ENCODE peak calls at places on chromosomes 12 and 14, in seven cellular contexts. U is pons; L is activated T-cell treated with anti-CD3 and anti-CD28 coated beads for 48 hours; H is putamen; V is C1 segment of cervical spinal cord; Y is effector memory CD8-positive, alpha-beta T cell; Z is coronary artery. T is an unnamed sample.
A peak's percentile ranks its signal among the peaks of the same experiment; 100 is the strongest.

GRCh38 chr12:114319422-114319821 is 86.5 kb downstream of the TBX5 start:
- DNase-seq in U (no peak), L (no peak), H (no peak), V (no peak), Y (no peak), Z (no peak), T (no peak)

GRCh38 chr14:72894623-72895378 is 900 bp upstream of the DPF3 start:
- DNase-seq in U (no peak), L (no peak), H (peak; percentile 13), V (peak; percentile 69), Y (no peak), Z (no peak), T (no peak)

GRCh38 chr14:23357261-23357660 is 4.6 kb upstream of the SLC22A17 start:
- DNase-seq in U (no peak), L (no peak), H (no peak), V (no peak), Y (no peak), Z (peak; percentile 63), T (no peak)

GRCh38 chr14:59695198-59695597 is 118.6 kb upstream of the CCDC175 start:
- DNase-seq in U (no peak), L (no peak), H (no peak), V (no peak), Y (no peak), Z (no peak), T (no peak)

GRCh38 chr12:55847033-55847432 is 4.3 kb upstream of the MMP19 start:
- DNase-seq in U (no peak), L (peak; percentile 35), H (no peak), V (no peak), Y (no peak), Z (no peak), T (no peak)

GRCh38 chr12:26648066-26648465 is 184.9 kb downstream of the ITPR2 start:
- DNase-seq in U (no peak), L (no peak), H (no peak), V (no peak), Y (no peak), Z (no peak), T (no peak)

GRCh38 chr14:54177009-54177408 is 219.8 kb upstream of the CDKN3 start:
- DNase-seq in U (no peak), L (no peak), H (no peak), V (no peak), Y (no peak), Z (no peak), T (no peak)

GRCh38 chr12:57934804-57935203 is 6.6 kb upstream of the ATP23 start:
- DNase-seq in U (no peak), L (no peak), H (no peak), V (no peak), Y (no peak), Z (no peak), T (no peak)

GRCh38 chr12:52175411-52176350 is 16.1 kb downstream of the KRT80 start:
- DNase-seq in U (no peak), L (no peak), H (no peak), V (no peak), Y (no peak), Z (no peak), T (no peak)

GRCh38 chr12:93668919-93669418 is 8.2 kb upstream of the CRADD start:
- DNase-seq in U (no peak), L (no peak), H (no peak), V (no peak), Y (no peak), Z (no peak), T (no peak)

GRCh38 chr12:40921563-40922163 is 229.4 kb downstream of the CNTN1 start:
- DNase-seq in U (peak; percentile 34), L (no peak), H (no peak), V (no peak), Y (no peak), Z (no peak), T (no peak)

GRCh38 chr14:32201816-32202467 is at the start of gene RNU6-7:
- DNase-seq in U (peak; percentile 68), L (peak; percentile 16), H (peak; percentile 5), V (peak; percentile 49), Y (peak; percentile 22), Z (peak; percentile 73), T (no peak)

GRCh38 chr14:90632451-90632850 is 183.8 kb downstream of the TTC7B start:
- DNase-seq in U (no peak), L (no peak), H (no peak), V (no peak), Y (no peak), Z (no peak), T (no peak)

GRCh38 chr12:46357438-46358324 is 14.9 kb downstream of the SLC38A2 start:
- DNase-seq in U (no peak), L (no peak), H (no peak), V (no peak), Y (no peak), Z (no peak), T (no peak)

GRCh38 chr14:93099187-93099586 is 16.5 kb downstream of the ITPK1 start:
- DNase-seq in U (no peak), L (no peak), H (no peak), V (no peak), Y (no peak), Z (no peak), T (no peak)

GRCh38 chr12:67690656-67691055 is 42.1 kb downstream of the DYRK2 start:
- DNase-seq in U (no peak), L (no peak), H (no peak), V (no peak), Y (no peak), Z (no peak), T (no peak)

GRCh38 chr14:54424479-54424901 is 16.7 kb downstream of the CNIH1 start:
- DNase-seq in U (no peak), L (no peak), H (no peak), V (no peak), Y (no peak), Z (no peak), T (no peak)

GRCh38 chr14:74891870-74892269 is 10.2 kb downstream of the DLST start:
- DNase-seq in U (no peak), L (no peak), H (no peak), V (no peak), Y (no peak), Z (no peak), T (no peak)

GRCh38 chr12:110693731-110694130 is 4.8 kb upstream of the HVCN1 start:
- DNase-seq in U (peak; percentile 60), L (no peak), H (no peak), V (peak; percentile 44), Y (no peak), Z (no peak), T (no peak)

GRCh38 chr12:118821386-118821928 is 159.9 kb upstream of the SRRM4 start:
- DNase-seq in U (no peak), L (no peak), H (no peak), V (no peak), Y (no peak), Z (no peak), T (no peak)

GRCh38 chr12:106123551-106123991 is 15.2 kb downstream of the NUAK1 start:
- DNase-seq in U (no peak), L (no peak), H (no peak), V (no peak), Y (no peak), Z (peak; percentile 87), T (no peak)

GRCh38 chr12:116827432-116827831 is 53.8 kb downstream of the HRK start:
- DNase-seq in U (no peak), L (no peak), H (no peak), V (no peak), Y (no peak), Z (no peak), T (no peak)

GRCh38 chr12:3973939-3974644 is 100.9 kb upstream of the PARP11 start:
- DNase-seq in U (peak; percentile 26), L (no peak), H (no peak), V (no peak), Y (no peak), Z (peak; percentile 31), T (no peak)

GRCh38 chr12:124422142-124422569 is 127.3 kb downstream of the RFLNA start:
- DNase-seq in U (no peak), L (no peak), H (no peak), V (peak; percentile 52), Y (no peak), Z (no peak), T (no peak)

GRCh38 chr14:69484444-69485113 is at the start of gene PLEKHD1:
- DNase-seq in U (no peak), L (no peak), H (no peak), V (no peak), Y (no peak), Z (no peak), T (no peak)

GRCh38 chr12:115598827-115599226 is 678.7 kb downstream of the MED13L start:
- DNase-seq in U (peak; percentile 80), L (no peak), H (peak; percentile 66), V (peak; percentile 37), Y (no peak), Z (no peak), T (no peak)

GRCh38 chr12:106139422-106140141 is 828 bp upstream of the NUAK1 start:
- DNase-seq in U (no peak), L (peak; percentile 12), H (peak; percentile 65), V (peak; percentile 69), Y (no peak), Z (peak; percentile 92), T (no peak)

GRCh38 chr14:65751510-65751909 is 339.0 kb downstream of the FUT8 start:
- DNase-seq in U (no peak), L (no peak), H (no peak), V (no peak), Y (no peak), Z (no peak), T (no peak)

GRCh38 chr12:68162374-68162773 is 2.8 kb upstream of the IFNG start:
- DNase-seq in U (no peak), L (no peak), H (no peak), V (no peak), Y (no peak), Z (no peak), T (no peak)

GRCh38 chr12:29164477-29165163 is 15.5 kb downstream of the FAR2 start:
- DNase-seq in U (no peak), L (no peak), H (no peak), V (no peak), Y (no peak), Z (no peak), T (peak; percentile 26)

GRCh38 chr12:124743479-124744272 is 120.0 kb downstream of the SCARB1 start:
- DNase-seq in U (no peak), L (no peak), H (no peak), V (no peak), Y (no peak), Z (no peak), T (no peak)

GRCh38 chr12:11580125-11580751 is 69.2 kb upstream of the ETV6 start:
- DNase-seq in U (peak; percentile 45), L (no peak), H (peak; percentile 11), V (peak; percentile 25), Y (no peak), Z (no peak), T (no peak)

GRCh38 chr14:50025776-50026175 is 90.6 kb downstream of the VCPKMT start:
- DNase-seq in U (no peak), L (no peak), H (no peak), V (no peak), Y (no peak), Z (no peak), T (no peak)

GRCh38 chr14:51652168-51653095 is 722 bp downstream of the FRMD6 start:
- DNase-seq in U (peak; percentile 8), L (no peak), H (no peak), V (peak; percentile 58), Y (peak; percentile 16), Z (no peak), T (peak; percentile 69)

GRCh38 chr12:5396541-5396940 is 35.4 kb upstream of the NTF3 start:
- DNase-seq in U (no peak), L (no peak), H (no peak), V (no peak), Y (no peak), Z (no peak), T (no peak)

GRCh38 chr12:15662303-15662980 is 126.7 kb downstream of the EPS8 start:
- DNase-seq in U (no peak), L (no peak), H (no peak), V (no peak), Y (no peak), Z (no peak), T (no peak)